ENCODE peak calls at places on chromosome 19, in six cellular contexts. One of them, this sample, is unnamed.

GRCh38 chr19:18848860-18849661 is 17.3 kb downstream of the UPF1 start:
- DNase-seq in left ventricle myocardium inferior: peak; percentile 79
- DNase-seq in esophagus muscularis mucosa: peak; percentile 95
- DNase-seq in CD8-positive, alpha-beta memory T cell: no peak
- DNase-seq in heart right ventricle: peak; percentile 80
- DNase-seq in hepatocyte: no peak
- DNase-seq in this sample: no peak

GRCh38 chr19:10861118-10861651 is 10.2 kb upstream of the CARM1 start:
- DNase-seq in left ventricle myocardium inferior: no peak
- DNase-seq in esophagus muscularis mucosa: no peak
- DNase-seq in CD8-positive, alpha-beta memory T cell: no peak
- DNase-seq in heart right ventricle: no peak
- DNase-seq in hepatocyte: no peak
- DNase-seq in this sample: peak; percentile 56

GRCh38 chr19:34808566-34808965 is 35.6 kb upstream of the ZNF599 start:
- DNase-seq in left ventricle myocardium inferior: no peak
- DNase-seq in esophagus muscularis mucosa: no peak
- DNase-seq in CD8-positive, alpha-beta memory T cell: no peak
- DNase-seq in heart right ventricle: no peak
- DNase-seq in hepatocyte: no peak
- DNase-seq in this sample: no peak

GRCh38 chr19:6239401-6239844 is 40.4 kb downstream of the MLLT1 start:
- DNase-seq in left ventricle myocardium inferior: peak; percentile 16
- DNase-seq in esophagus muscularis mucosa: no peak
- DNase-seq in CD8-positive, alpha-beta memory T cell: no peak
- DNase-seq in heart right ventricle: no peak
- DNase-seq in hepatocyte: no peak
- DNase-seq in this sample: no peak

GRCh38 chr19:38556521-38557174 is 61.1 kb downstream of the MAP4K1 start:
- DNase-seq in left ventricle myocardium inferior: no peak
- DNase-seq in esophagus muscularis mucosa: no peak
- DNase-seq in CD8-positive, alpha-beta memory T cell: no peak
- DNase-seq in heart right ventricle: no peak
- DNase-seq in hepatocyte: no peak
- DNase-seq in this sample: no peak

GRCh38 chr19:18649371-18650047 is 12.7 kb downstream of the KLHL26 start:
- DNase-seq in left ventricle myocardium inferior: peak; percentile 86
- DNase-seq in esophagus muscularis mucosa: no peak
- DNase-seq in CD8-positive, alpha-beta memory T cell: no peak
- DNase-seq in heart right ventricle: peak; percentile 83
- DNase-seq in hepatocyte: peak; percentile 39
- DNase-seq in this sample: peak; percentile 97

GRCh38 chr19:19900124-19900523 is 622 bp upstream of the ZNF93 start:
- DNase-seq in left ventricle myocardium inferior: no peak
- DNase-seq in esophagus muscularis mucosa: no peak
- DNase-seq in CD8-positive, alpha-beta memory T cell: no peak
- DNase-seq in heart right ventricle: no peak
- DNase-seq in hepatocyte: peak; percentile 17
- DNase-seq in this sample: peak; percentile 70

GRCh38 chr19:46621191-46622117 is 3.4 kb downstream of the PTGIR start:
- DNase-seq in left ventricle myocardium inferior: no peak
- DNase-seq in esophagus muscularis mucosa: no peak
- DNase-seq in CD8-positive, alpha-beta memory T cell: no peak
- DNase-seq in heart right ventricle: no peak
- DNase-seq in hepatocyte: no peak
- DNase-seq in this sample: no peak

GRCh38 chr19:17282488-17283256 is 971 bp downstream of the ANKLE1 start:
- DNase-seq in left ventricle myocardium inferior: peak; percentile 81
- DNase-seq in esophagus muscularis mucosa: peak; percentile 96
- DNase-seq in CD8-positive, alpha-beta memory T cell: peak; percentile 73
- DNase-seq in heart right ventricle: peak; percentile 78
- DNase-seq in hepatocyte: peak; percentile 94
- DNase-seq in this sample: peak; percentile 90

GRCh38 chr19:41688687-41689086 is 617 bp upstream of the CEACAM7 start:
- DNase-seq in left ventricle myocardium inferior: no peak
- DNase-seq in esophagus muscularis mucosa: peak; percentile 77
- DNase-seq in CD8-positive, alpha-beta memory T cell: no peak
- DNase-seq in heart right ventricle: no peak
- DNase-seq in hepatocyte: no peak
- DNase-seq in this sample: no peak

GRCh38 chr19:49315111-49315510 is 9.9 kb downstream of the SLC6A16 start:
- DNase-seq in left ventricle myocardium inferior: no peak
- DNase-seq in esophagus muscularis mucosa: no peak
- DNase-seq in CD8-positive, alpha-beta memory T cell: no peak
- DNase-seq in heart right ventricle: no peak
- DNase-seq in hepatocyte: no peak
- DNase-seq in this sample: no peak

GRCh38 chr19:41997121-41997850 is 3.3 kb upstream of the ATP1A3 start:
- DNase-seq in left ventricle myocardium inferior: peak; percentile 47
- DNase-seq in esophagus muscularis mucosa: no peak
- DNase-seq in CD8-positive, alpha-beta memory T cell: peak; percentile 35
- DNase-seq in heart right ventricle: peak; percentile 38
- DNase-seq in hepatocyte: peak; percentile 82
- DNase-seq in this sample: peak; percentile 75

GRCh38 chr19:27733551-27734266 is 1479.2 kb downstream of the UQCRFS1 start:
- DNase-seq in left ventricle myocardium inferior: no peak
- DNase-seq in esophagus muscularis mucosa: peak; percentile 55
- DNase-seq in CD8-positive, alpha-beta memory T cell: no peak
- DNase-seq in heart right ventricle: no peak
- DNase-seq in hepatocyte: no peak
- DNase-seq in this sample: no peak

GRCh38 chr19:44635581-44636438 is 7.9 kb upstream of the PVR start:
- DNase-seq in left ventricle myocardium inferior: no peak
- DNase-seq in esophagus muscularis mucosa: no peak
- DNase-seq in CD8-positive, alpha-beta memory T cell: no peak
- DNase-seq in heart right ventricle: no peak
- DNase-seq in hepatocyte: no peak
- DNase-seq in this sample: peak; percentile 60

GRCh38 chr19:29576043-29576442 is 30.0 kb upstream of the POP4 start:
- DNase-seq in left ventricle myocardium inferior: no peak
- DNase-seq in esophagus muscularis mucosa: no peak
- DNase-seq in CD8-positive, alpha-beta memory T cell: no peak
- DNase-seq in heart right ventricle: no peak
- DNase-seq in hepatocyte: no peak
- DNase-seq in this sample: peak; percentile 60

GRCh38 chr19:14544977-14545715 is 15.8 kb downstream of the TECR start:
- DNase-seq in left ventricle myocardium inferior: peak; percentile 79
- DNase-seq in esophagus muscularis mucosa: no peak
- DNase-seq in CD8-positive, alpha-beta memory T cell: no peak
- DNase-seq in heart right ventricle: peak; percentile 53
- DNase-seq in hepatocyte: peak; percentile 5
- DNase-seq in this sample: peak; percentile 67

GRCh38 chr19:44943801-44944249 is 1.8 kb downstream of the APOC4 start:
- DNase-seq in left ventricle myocardium inferior: peak; percentile 37
- DNase-seq in esophagus muscularis mucosa: no peak
- DNase-seq in CD8-positive, alpha-beta memory T cell: no peak
- DNase-seq in heart right ventricle: peak; percentile 47
- DNase-seq in hepatocyte: no peak
- DNase-seq in this sample: no peak

GRCh38 chr19:3013261-3013725 is 15.8 kb downstream of the TLE2 start:
- DNase-seq in left ventricle myocardium inferior: no peak
- DNase-seq in esophagus muscularis mucosa: no peak
- DNase-seq in CD8-positive, alpha-beta memory T cell: no peak
- DNase-seq in heart right ventricle: no peak
- DNase-seq in hepatocyte: no peak
- DNase-seq in this sample: no peak

GRCh38 chr19:3012522-3013260 is 16.4 kb downstream of the TLE2 start:
- DNase-seq in left ventricle myocardium inferior: no peak
- DNase-seq in esophagus muscularis mucosa: no peak
- DNase-seq in CD8-positive, alpha-beta memory T cell: no peak
- DNase-seq in heart right ventricle: no peak
- DNase-seq in hepatocyte: no peak
- DNase-seq in this sample: no peak

GRCh38 chr19:3015126-3016057 is 13.7 kb downstream of the TLE2 start:
- DNase-seq in left ventricle myocardium inferior: no peak
- DNase-seq in esophagus muscularis mucosa: no peak
- DNase-seq in CD8-positive, alpha-beta memory T cell: no peak
- DNase-seq in heart right ventricle: no peak
- DNase-seq in hepatocyte: no peak
- DNase-seq in this sample: no peak

GRCh38 chr19:3010871-3011270 is 18.2 kb downstream of the TLE2 start:
- DNase-seq in left ventricle myocardium inferior: no peak
- DNase-seq in esophagus muscularis mucosa: no peak
- DNase-seq in CD8-positive, alpha-beta memory T cell: no peak
- DNase-seq in heart right ventricle: no peak
- DNase-seq in hepatocyte: no peak
- DNase-seq in this sample: no peak

DNA sequence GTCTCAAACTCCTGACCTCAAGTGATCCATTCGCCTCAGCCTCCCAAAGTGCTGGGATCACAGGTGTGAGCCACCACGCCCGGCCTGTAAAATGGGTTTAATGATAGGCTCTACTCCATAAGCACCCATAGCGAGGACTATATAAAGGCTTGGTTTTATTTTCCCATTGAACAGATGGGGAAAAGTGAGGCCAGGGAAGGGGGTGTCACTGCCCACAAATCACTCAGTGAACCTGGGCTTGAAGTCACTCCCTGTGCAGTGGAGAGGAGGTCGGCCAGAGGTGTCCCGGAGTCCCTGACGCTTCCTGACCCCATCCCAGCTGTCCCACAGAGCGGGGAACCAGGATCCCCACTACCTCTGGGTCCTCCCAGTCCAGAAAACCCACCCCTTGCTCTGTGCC is 14.9 kb downstream of the TLE2 start:
- DNase-seq in left ventricle myocardium inferior: no peak
- DNase-seq in esophagus muscularis mucosa: no peak
- DNase-seq in CD8-positive, alpha-beta memory T cell: no peak
- DNase-seq in heart right ventricle: no peak
- DNase-seq in hepatocyte: no peak
- DNase-seq in this sample: no peak
- H3K4me3 ChIP-seq in left ventricle myocardium inferior: no peak overlapping the region
- H3K4me3 ChIP-seq in esophagus muscularis mucosa: no peak overlapping the region
- H3K4me3 ChIP-seq in CD8-positive, alpha-beta memory T cell: no peak overlapping the region
- H3K4me3 ChIP-seq in heart right ventricle: no peak overlapping the region
- H3K4me3 ChIP-seq in hepatocyte: no peak overlapping the region
- H3K4me3 ChIP-seq in this sample: no peak overlapping the region

GRCh38 chr19:1237754-1238372 is at the start of gene CBARP:
- DNase-seq in left ventricle myocardium inferior: peak; percentile 44
- DNase-seq in esophagus muscularis mucosa: no peak
- DNase-seq in CD8-positive, alpha-beta memory T cell: no peak
- DNase-seq in heart right ventricle: no peak
- DNase-seq in hepatocyte: peak; percentile 84
- DNase-seq in this sample: no peak
- H3K4me1 ChIP-seq in left ventricle myocardium inferior: peaks cover 62% of the 10 kb centered on the region
- H3K4me1 ChIP-seq in esophagus muscularis mucosa: peaks cover 73% of the 10 kb centered on the region
- H3K4me1 ChIP-seq in CD8-positive, alpha-beta memory T cell: peaks cover 29% of the 10 kb centered on the region
- H3K4me1 ChIP-seq in heart right ventricle: peaks cover 44% of the 10 kb centered on the region
- H3K4me1 ChIP-seq in hepatocyte: peaks cover 25% of the 10 kb centered on the region
- H3K4me1 ChIP-seq in this sample: peaks cover 7% of the 10 kb centered on the region

DNA sequence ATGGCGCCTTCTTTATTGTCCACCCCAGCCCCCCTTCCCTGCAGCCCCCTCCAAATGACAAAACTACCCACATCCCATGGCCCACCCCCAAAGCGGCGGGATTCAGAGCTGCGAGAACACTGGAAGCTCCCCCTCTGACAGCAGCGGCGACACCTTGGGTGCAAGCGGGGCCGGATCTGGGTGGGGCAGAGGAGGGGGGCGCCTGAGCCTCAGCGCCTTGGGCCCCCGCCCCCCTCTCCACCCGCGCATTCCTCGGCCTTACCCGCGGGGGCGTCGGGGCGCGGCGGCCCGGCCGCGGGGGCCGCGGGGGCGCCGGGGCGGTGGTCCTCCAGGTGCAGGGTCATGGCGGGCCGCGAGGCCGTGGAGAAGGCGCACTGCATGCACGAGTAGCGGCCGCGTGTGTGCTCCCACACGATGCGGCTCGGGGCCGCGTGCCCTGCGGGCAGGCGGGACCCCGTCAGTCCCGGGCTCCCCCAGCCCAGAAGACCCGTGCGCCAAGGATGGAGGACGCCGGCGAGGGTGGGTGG is 3.3 kb downstream of the ZNF414 start:
- DNase-seq in left ventricle myocardium inferior: no peak
- DNase-seq in esophagus muscularis mucosa: no peak
- DNase-seq in CD8-positive, alpha-beta memory T cell: no peak
- DNase-seq in heart right ventricle: no peak
- DNase-seq in hepatocyte: no peak
- DNase-seq in this sample: no peak
- H3K27ac ChIP-seq in left ventricle myocardium inferior: no peak overlapping the region
- H3K27ac ChIP-seq in esophagus muscularis mucosa: no peak overlapping the region
- H3K27ac ChIP-seq in CD8-positive, alpha-beta memory T cell: no peak overlapping the region
- H3K27ac ChIP-seq in heart right ventricle: no peak overlapping the region
- H3K27ac ChIP-seq in hepatocyte: no peak overlapping the region
- H3K27ac ChIP-seq in this sample: no peak overlapping the region

DNA sequence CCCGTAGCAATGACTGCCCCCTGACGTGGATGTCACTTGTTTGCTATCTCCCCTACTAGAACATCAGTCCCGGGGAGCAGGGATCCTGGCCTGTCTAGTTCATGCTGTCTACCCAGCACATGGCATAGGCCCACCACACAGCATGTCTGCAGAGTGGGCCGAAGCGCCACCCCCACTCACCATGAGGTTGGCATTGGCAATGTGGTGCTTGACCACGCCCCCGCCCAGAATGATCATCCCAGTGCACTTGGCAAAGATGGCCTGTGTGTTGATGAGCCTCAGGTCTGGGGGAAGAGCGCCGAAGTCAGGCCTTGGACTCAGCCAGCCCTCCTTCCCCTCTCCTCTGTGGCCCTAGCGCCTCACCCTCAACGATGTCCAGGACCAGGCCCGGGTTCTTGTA is 4.8 kb downstream of the DHPS start:
- DNase-seq in left ventricle myocardium inferior: no peak
- DNase-seq in esophagus muscularis mucosa: no peak
- DNase-seq in CD8-positive, alpha-beta memory T cell: no peak
- DNase-seq in heart right ventricle: no peak
- DNase-seq in hepatocyte: no peak
- DNase-seq in this sample: no peak
- H3K4me3 ChIP-seq in left ventricle myocardium inferior: no peak overlapping the region
- H3K4me3 ChIP-seq in esophagus muscularis mucosa: no peak overlapping the region
- H3K4me3 ChIP-seq in CD8-positive, alpha-beta memory T cell: no peak overlapping the region
- H3K4me3 ChIP-seq in heart right ventricle: no peak overlapping the region
- H3K4me3 ChIP-seq in hepatocyte: no peak overlapping the region
- H3K4me3 ChIP-seq in this sample: no peak overlapping the region

DNA sequence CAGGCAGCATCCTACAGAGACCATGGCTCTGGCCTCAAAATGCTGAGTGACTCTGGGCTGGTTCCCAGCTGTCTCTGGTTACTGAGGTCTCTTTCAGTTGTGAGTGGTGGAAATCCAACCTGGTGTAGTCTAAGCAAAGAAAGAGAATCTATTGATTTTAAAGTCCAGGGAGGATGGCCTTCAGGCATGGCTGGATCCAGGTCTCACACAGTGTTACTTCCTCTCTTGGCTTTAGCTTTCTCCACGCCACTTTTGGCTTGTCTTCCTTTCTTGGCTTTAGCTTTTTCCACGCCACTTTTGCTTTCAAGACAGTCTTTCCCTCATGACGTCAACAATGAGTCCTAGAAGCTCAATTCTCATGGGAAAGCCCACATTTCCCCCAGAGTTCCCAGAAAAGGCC is 4.1 kb downstream of the CYP4F3 start:
- DNase-seq in left ventricle myocardium inferior: no peak
- DNase-seq in esophagus muscularis mucosa: peak; percentile 39
- DNase-seq in CD8-positive, alpha-beta memory T cell: no peak
- DNase-seq in heart right ventricle: no peak
- DNase-seq in hepatocyte: no peak
- DNase-seq in this sample: no peak
- H3K4me1 ChIP-seq in left ventricle myocardium inferior: no peaks in the 10 kb centered on the region
- H3K4me1 ChIP-seq in esophagus muscularis mucosa: no peaks in the 10 kb centered on the region
- H3K4me1 ChIP-seq in CD8-positive, alpha-beta memory T cell: no peaks in the 10 kb centered on the region
- H3K4me1 ChIP-seq in heart right ventricle: no peaks in the 10 kb centered on the region
- H3K4me1 ChIP-seq in hepatocyte: no peaks in the 10 kb centered on the region
- H3K4me1 ChIP-seq in this sample: no peaks in the 10 kb centered on the region

GRCh38 chr19:4909172-4909896 is at the start of gene UHRF1:
- DNase-seq in left ventricle myocardium inferior: no peak
- DNase-seq in esophagus muscularis mucosa: no peak
- DNase-seq in CD8-positive, alpha-beta memory T cell: peak; percentile 6
- DNase-seq in heart right ventricle: no peak
- DNase-seq in hepatocyte: peak; percentile 46
- DNase-seq in this sample: peak; percentile 90
- H3K27ac ChIP-seq in left ventricle myocardium inferior: no peak within 1 kb of the TSS
- H3K27ac ChIP-seq in esophagus muscularis mucosa: no peak within 1 kb of the TSS
- H3K27ac ChIP-seq in CD8-positive, alpha-beta memory T cell: no peak within 1 kb of the TSS
- H3K27ac ChIP-seq in heart right ventricle: no peak within 1 kb of the TSS
- H3K27ac ChIP-seq in hepatocyte: no peak within 1 kb of the TSS
- H3K27ac ChIP-seq in this sample: peak within 1 kb of the TSS; percentile 94

GRCh38 chr19:3528080-3528479 is 10.9 kb upstream of the TEKTIP1 start:
- DNase-seq in left ventricle myocardium inferior: no peak
- DNase-seq in esophagus muscularis mucosa: no peak
- DNase-seq in CD8-positive, alpha-beta memory T cell: no peak
- DNase-seq in heart right ventricle: no peak
- DNase-seq in hepatocyte: no peak
- DNase-seq in this sample: no peak
- H3K4me3 ChIP-seq in left ventricle myocardium inferior: no peak overlapping the region
- H3K4me3 ChIP-seq in esophagus muscularis mucosa: no peak overlapping the region
- H3K4me3 ChIP-seq in CD8-positive, alpha-beta memory T cell: no peak overlapping the region
- H3K4me3 ChIP-seq in heart right ventricle: no peak overlapping the region
- H3K4me3 ChIP-seq in hepatocyte: no peak overlapping the region
- H3K4me3 ChIP-seq in this sample: no peak overlapping the region

This sample was measured in SJCRH30.